ENCODE peak calls at places on chromosome 22, in eight cellular contexts. C is lower leg skin, S is neural progenitor cell, P is lower lobe of right lung, R is endothelial cell, D is fibroblast of pulmonary artery, I is fibroblast of mammary gland, Z is mucosa of descending colon. T is an unnamed sample.

GRCh38 chr22:44622147-44622427 is 79.9 kb upstream of the PRR5 start:
- DNase-seq in C (no peak), P (no peak), S (peak; percentile 83), R (peak; percentile 40), Z (no peak), I (no peak), D (no peak), T (peak; percentile 28)

GRCh38 chr22:19019679-19020032 is 83.6 kb upstream of the PRODH start:
- DNase-seq in I (no peak), S (no peak), P (no peak), D (no peak), C (no peak), Z (no peak), R (no peak), T (no peak)

GRCh38 chr22:39178206-39179111 is 26.0 kb upstream of the CBX7 start:
- DNase-seq in Z (no peak), S (no peak), I (peak; percentile 73), P (no peak), C (no peak), D (peak; percentile 93), R (no peak), T (no peak)

GRCh38 chr22:30890689-30891442 is 77.7 kb downstream of the MORC2 start:
- DNase-seq in I (peak; percentile 28), R (peak; percentile 55), P (no peak), C (no peak), Z (peak; percentile 57), D (peak; percentile 38), S (peak; percentile 61), T (peak; percentile 70)

GRCh38 chr22:44245867-44246266 is 65.1 kb downstream of the PARVG start:
- DNase-seq in R (no peak), P (no peak), S (no peak), I (no peak), C (no peak), Z (no peak), D (no peak), T (no peak)

GRCh38 chr22:29587938-29588699 is 7.2 kb upstream of the NIPSNAP1 start:
- DNase-seq in I (peak; percentile 91), C (peak; percentile 24), P (no peak), R (no peak), S (no peak), D (peak; percentile 84), Z (no peak), T (peak; percentile 48)

GRCh38 chr22:24752091-24752623 is 22.4 kb downstream of the PIWIL3 start:
- DNase-seq in Z (no peak), R (no peak), D (no peak), I (no peak), C (no peak), S (no peak), P (no peak), T (no peak)

GRCh38 chr22:30833328-30833727 is 135.2 kb downstream of the MORC2 start:
- DNase-seq in C (no peak), R (no peak), D (no peak), Z (no peak), S (no peak), P (no peak), I (no peak), T (no peak)

GRCh38 chr22:20131856-20132685 is 467 bp downstream of the ZDHHC8 start:
- DNase-seq in C (no peak), I (peak; percentile 38), S (peak; percentile 58), P (peak; percentile 79), D (no peak), Z (peak; percentile 28), R (no peak), T (peak; percentile 24)

GRCh38 chr22:20298803-20299735 is 20.8 kb downstream of the DGCR6L start:
- DNase-seq in I (peak; percentile 64), Z (peak; percentile 91), P (peak; percentile 94), D (peak; percentile 69), S (peak; percentile 96), C (peak; percentile 86), R (peak; percentile 81), T (peak; percentile 79)

GRCh38 chr22:42885446-42885845 is 28.4 kb upstream of the ARFGAP3 start:
- DNase-seq in D (no peak), S (no peak), P (no peak), I (peak; percentile 50), R (no peak), Z (no peak), C (no peak), T (no peak)

GRCh38 chr22:43426816-43427215 is 15.0 kb downstream of the MPPED1 start:
- DNase-seq in I (no peak), D (no peak), Z (no peak), R (no peak), P (peak; percentile 14), S (peak; percentile 37), C (no peak), T (no peak)

GRCh38 chr22:32847067-32847491 is 45.6 kb downstream of the TIMP3 start:
- DNase-seq in R (no peak), D (no peak), S (no peak), C (peak; percentile 88), I (peak; percentile 31), Z (peak; percentile 22), P (no peak), T (no peak)

GRCh38 chr22:45910928-45911467 is 66.0 kb downstream of the WNT7B start:
- DNase-seq in P (no peak), C (no peak), I (no peak), Z (no peak), D (no peak), S (peak; percentile 30), R (no peak), T (no peak)

GRCh38 chr22:35065796-35066218 is at the start of gene ISX:
- DNase-seq in P (no peak), R (no peak), C (no peak), D (no peak), I (no peak), S (no peak), Z (peak; percentile 79), T (no peak)

GRCh38 chr22:46911341-46911740 is 148.9 kb downstream of the TBC1D22A start:
- DNase-seq in I (no peak), S (no peak), C (no peak), D (no peak), Z (no peak), P (no peak), R (no peak), T (no peak)

GRCh38 chr22:42760806-42761565 is 40.3 kb upstream of the A4GALT start:
- DNase-seq in Z (no peak), P (no peak), I (no peak), R (no peak), S (peak; percentile 3), C (no peak), D (no peak), T (no peak)

GRCh38 chr22:31625661-31626426 is 36.2 kb downstream of the PISD start:
- DNase-seq in D (peak; percentile 58), P (no peak), R (peak; percentile 63), S (peak; percentile 89), I (peak; percentile 50), Z (no peak), C (no peak), T (no peak)

GRCh38 chr22:27252282-27253049 is 549.1 kb downstream of the MN1 start:
- DNase-seq in Z (no peak), I (peak; percentile 91), S (no peak), D (peak; percentile 93), P (no peak), R (no peak), C (peak; percentile 46), T (peak; percentile 55)
- TF ChIP-seq CTCF in Z (no peak), I (no peak), S (no peak), D (no peak), P (no peak), R (no peak), C (no peak), T (no peak)

GRCh38 chr22:25818541-25818940 is 76.6 kb downstream of the MYO18B start:
- DNase-seq in C (no peak), D (no peak), R (no peak), S (no peak), Z (no peak), I (no peak), P (no peak), T (no peak)
- TF ChIP-seq CTCF in C (no peak), D (no peak), R (no peak), S (peak; percentile 7), Z (no peak), I (no peak), P (no peak), T (no peak)

GRCh38 chr22:36149464-36149863 is 11.1 kb downstream of the APOL3 start:
- DNase-seq in C (no peak), I (peak; percentile 70), Z (no peak), P (no peak), D (peak; percentile 26), R (no peak), S (no peak), T (no peak)

GRCh38 chr22:36151006-36151595 is 9.5 kb downstream of the APOL3 start:
- DNase-seq in Z (no peak), C (peak; percentile 70), R (no peak), D (peak; percentile 46), P (no peak), S (no peak), I (peak; percentile 19), T (no peak)

GRCh38 chr22:36155702-36156101 is 4.9 kb downstream of the APOL3 start:
- DNase-seq in P (no peak), I (peak; percentile 24), D (peak; percentile 52), R (no peak), Z (peak; percentile 35), S (no peak), C (peak; percentile 72), T (no peak)

GRCh38 chr22:36153756-36154155 is 6.8 kb downstream of the APOL3 start:
- DNase-seq in I (no peak), Z (no peak), C (no peak), S (no peak), R (no peak), P (no peak), D (no peak), T (no peak)

GRCh38 chr22:36152088-36152487 is 8.5 kb downstream of the APOL3 start:
- DNase-seq in I (no peak), D (no peak), S (no peak), R (no peak), Z (no peak), C (no peak), P (no peak), T (no peak)
- TF ChIP-seq CTCF in I (no peak), D (no peak), S (no peak), R (no peak), Z (no peak), C (no peak), P (no peak), T (no peak)

DNA sequence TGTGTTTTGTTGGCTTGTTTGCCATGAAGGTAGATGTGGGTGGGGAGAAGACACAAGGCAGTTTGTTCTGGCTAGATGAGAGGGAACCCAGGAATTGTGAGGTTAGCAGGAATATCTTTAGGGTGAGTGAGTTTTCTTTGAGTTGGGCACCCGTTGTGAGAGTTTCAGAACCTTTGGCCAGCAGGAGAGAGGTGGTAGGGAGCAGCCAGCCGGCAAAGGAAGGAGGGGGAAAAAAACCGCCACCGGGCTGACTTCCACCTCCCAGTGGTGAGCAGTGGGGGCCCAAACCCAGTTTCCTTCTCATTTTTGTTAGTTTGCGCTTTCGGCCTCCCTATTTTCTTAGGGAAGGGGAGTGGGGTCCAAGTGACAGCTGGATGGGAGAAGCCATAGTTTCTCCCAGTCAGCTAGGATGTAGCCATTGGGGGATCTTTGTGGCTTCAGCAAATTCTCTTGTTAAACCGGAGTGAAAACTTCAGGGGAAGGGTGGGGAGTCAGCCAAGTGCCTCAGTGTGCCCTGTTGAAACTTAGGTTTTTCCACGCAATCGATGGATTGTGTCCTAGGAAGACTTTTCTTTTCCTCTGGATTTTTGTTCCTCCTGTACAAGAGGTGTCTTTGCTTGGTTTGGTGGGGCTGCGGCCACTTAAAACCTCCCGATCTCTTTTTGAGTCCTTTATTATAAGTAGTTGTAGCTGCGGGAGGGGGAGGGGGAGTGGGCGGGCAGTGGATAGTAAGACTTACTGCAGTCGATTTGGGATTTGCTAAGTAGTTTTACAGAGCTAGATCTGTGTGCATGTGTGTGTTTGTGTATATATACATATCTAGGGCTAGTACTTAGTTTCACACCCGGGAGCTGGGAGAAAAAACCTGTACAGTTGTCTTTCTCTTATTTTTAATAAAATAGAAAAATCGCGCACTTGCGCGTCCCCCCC is 1.1 kb upstream of the GCAT start:
- DNase-seq in S (peak; percentile 49), P (peak; percentile 62), I (peak; percentile 57), Z (peak; percentile 71), D (no peak), R (peak; percentile 35), C (no peak), T (no peak)
- TF ChIP-seq CTCF in S (no peak), P (no peak), I (no peak), Z (no peak), D (no peak), R (no peak), C (no peak), T (no peak)